ENCODE peak calls at places on chromosomes 13 and 19, in eight cellular contexts. P, X, L, B, Z, J, H and U are unnamed samples.

GRCh38 chr13:28353679-28354078 is 141.2 kb downstream of the FLT1 start:
- DNase-seq in B (no peak), L (no peak), J (no peak), P (no peak), H (no peak), X (no peak), Z (no peak), U (no peak)

GRCh38 chr19:11887618-11888531 is at the start of gene ZNF69:
- DNase-seq in P (peak; percentile 89), L (peak; percentile 20), X (peak; percentile 83), J (peak; percentile 67), Z (peak; percentile 61), B (peak; percentile 34), H (peak; percentile 68), U (peak; percentile 92)

GRCh38 chr13:76790519-76791289 is 95.5 kb downstream of the KCTD12 start:
- DNase-seq in H (no peak), J (no peak), B (no peak), P (no peak), L (no peak), Z (no peak), X (no peak), U (no peak)

GRCh38 chr13:99746857-99747710 is 224.5 kb downstream of the ZIC5 start:
- DNase-seq in P (peak; percentile 93), B (no peak), H (no peak), Z (no peak), X (no peak), L (no peak), J (no peak), U (no peak)

GRCh38 chr13:21674271-21675009 is 3.6 kb downstream of the FGF9 start:
- DNase-seq in J (no peak), P (peak; percentile 39), L (no peak), Z (peak; percentile 26), X (peak; percentile 55), H (peak; percentile 45), B (peak; percentile 33), U (no peak)

GRCh38 chr19:55095260-55096060 is 19.8 kb downstream of the EPS8L1 start:
- DNase-seq in L (no peak), Z (no peak), H (no peak), B (no peak), J (peak; percentile 96), P (no peak), X (no peak), U (no peak)

GRCh38 chr13:37446503-37446902 is 152.1 kb downstream of the POSTN start:
- DNase-seq in J (peak; percentile 10), P (no peak), Z (no peak), H (no peak), L (no peak), X (no peak), B (no peak), U (peak; percentile 72)

GRCh38 chr19:1470864-1471513 is 8.0 kb downstream of the C19orf25 start:
- DNase-seq in L (no peak), X (no peak), H (no peak), B (no peak), J (no peak), Z (peak; percentile 38), P (peak; percentile 74), U (no peak)

GRCh38 chr13:75705395-75705794 is 69.3 kb downstream of the LMO7 start:
- DNase-seq in J (no peak), X (no peak), H (no peak), Z (no peak), L (no peak), B (peak; percentile 55), P (no peak), U (no peak)

GRCh38 chr13:46679369-46680180 is 117.4 kb downstream of the ESD start:
- DNase-seq in Z (peak; percentile 20), B (peak; percentile 62), P (no peak), X (no peak), L (no peak), H (peak; percentile 41), J (no peak), U (no peak)

GRCh38 chr13:42487221-42487620 is 86.7 kb upstream of the TNFSF11 start:
- DNase-seq in L (no peak), X (no peak), J (no peak), P (no peak), H (no peak), B (no peak), Z (no peak), U (no peak)

GRCh38 chr13:114071441-114071840 is 61.0 kb downstream of the RASA3 start:
- DNase-seq in H (no peak), J (no peak), P (peak; percentile 85), B (no peak), L (no peak), Z (no peak), X (no peak), U (no peak)

GRCh38 chr19:5683177-5683886 is 2.5 kb downstream of the HSD11B1L start:
- DNase-seq in Z (no peak), X (no peak), J (no peak), H (no peak), L (no peak), B (no peak), P (no peak), U (no peak)

GRCh38 chr13:47628666-47629065 is 372.4 kb downstream of the SUCLA2 start:
- DNase-seq in P (no peak), X (no peak), L (no peak), Z (no peak), B (no peak), H (no peak), J (peak; percentile 2), U (no peak)

GRCh38 chr13:29464105-29464679 is 131.3 kb downstream of the SLC7A1 start:
- DNase-seq in P (no peak), J (no peak), H (no peak), X (no peak), L (no peak), B (no peak), Z (no peak), U (no peak)

GRCh38 chr13:87235621-87236020 is 435.6 kb upstream of the SLITRK5 start:
- DNase-seq in J (no peak), X (no peak), Z (no peak), B (no peak), L (no peak), H (no peak), P (no peak), U (no peak)

GRCh38 chr13:26253262-26253786 is 605 bp upstream of the CDK8 start:
- DNase-seq in J (no peak), P (no peak), X (no peak), Z (no peak), L (no peak), H (no peak), B (no peak), U (no peak)

GRCh38 chr19:33749619-33750175 is 47.0 kb upstream of the KCTD15 start:
- DNase-seq in B (no peak), P (no peak), J (no peak), Z (no peak), X (no peak), L (no peak), H (no peak), U (no peak)

GRCh38 chr13:49645451-49645850 is 17.1 kb downstream of the ARL11 start:
- DNase-seq in P (no peak), B (peak; percentile 7), L (no peak), Z (no peak), H (no peak), J (no peak), X (no peak), U (no peak)

GRCh38 chr13:99196466-99197256 is 4.0 kb upstream of the UBAC2 start:
- DNase-seq in L (no peak), P (no peak), J (no peak), Z (no peak), X (no peak), B (peak; percentile 62), H (no peak), U (no peak)

GRCh38 chr19:46786236-46787039 is 2.0 kb downstream of the SLC1A5 start:
- DNase-seq in B (peak; percentile 91), P (peak; percentile 33), X (peak; percentile 81), L (peak; percentile 72), Z (peak; percentile 93), H (peak; percentile 89), J (peak; percentile 60), U (peak; percentile 89)

GRCh38 chr13:40275636-40276035 is 390.8 kb downstream of the FOXO1 start:
- DNase-seq in X (no peak), B (no peak), H (no peak), P (no peak), Z (no peak), J (no peak), L (no peak), U (no peak)

GRCh38 chr13:93496985-93497673 is 270.5 kb downstream of the GPC6 start:
- DNase-seq in H (no peak), P (no peak), X (no peak), Z (no peak), J (no peak), B (no peak), L (no peak), U (no peak)

GRCh38 chr13:47136659-47136975 is 239.8 kb upstream of the HTR2A start:
- DNase-seq in H (no peak), Z (no peak), P (no peak), B (no peak), X (no peak), L (no peak), J (no peak), U (no peak)

GRCh38 chr19:49432141-49433073 is 7.2 kb downstream of the GFY start:
- DNase-seq in Z (no peak), J (no peak), X (no peak), H (no peak), L (no peak), P (no peak), B (peak; percentile 43), U (no peak)

GRCh38 chr19:33085570-33086128 is 4.7 kb downstream of the GPATCH1 start:
- DNase-seq in H (no peak), B (no peak), J (no peak), X (no peak), L (no peak), P (no peak), Z (no peak), U (no peak)

GRCh38 chr19:52941941-52942370 is 18.7 kb upstream of the ZNF888 start:
- DNase-seq in P (no peak), J (no peak), X (no peak), Z (peak; percentile 20), B (peak; percentile 26), H (peak; percentile 26), L (no peak), U (no peak)

GRCh38 chr13:28719656-28720055 is 886 bp upstream of the SLC46A3 start:
- DNase-seq in X (no peak), J (no peak), P (no peak), L (no peak), Z (no peak), B (no peak), H (no peak), U (no peak)

GRCh38 chr19:7916137-7916907 is 1.7 kb downstream of the TGFBR3L start:
- DNase-seq in B (peak; percentile 75), L (peak; percentile 40), H (peak; percentile 76), Z (peak; percentile 69), P (no peak), J (no peak), X (no peak), U (no peak)

GRCh38 chr19:15788594-15789270 is 1.3 kb downstream of the OR10H5 start:
- DNase-seq in Z (no peak), B (no peak), J (no peak), H (no peak), L (no peak), X (no peak), P (no peak), U (no peak)

GRCh38 chr19:41745761-41746160 is 9.6 kb upstream of the CEACAM6 start:
- DNase-seq in X (no peak), Z (no peak), H (no peak), P (no peak), L (no peak), J (no peak), B (no peak), U (no peak)

GRCh38 chr19:51034704-51035103 is at the start of gene KLK12:
- DNase-seq in X (no peak), H (no peak), Z (no peak), B (no peak), L (no peak), P (no peak), J (no peak), U (no peak)

GRCh38 chr19:22595918-22596341 is 38.2 kb upstream of the ZNF492 start:
- DNase-seq in J (no peak), P (no peak), Z (no peak), H (no peak), X (no peak), B (no peak), L (no peak), U (peak; percentile 52)

GRCh38 chr19:35777411-35777841 is 2.1 kb downstream of the ARHGAP33 start:
- DNase-seq in L (no peak), H (no peak), P (no peak), X (no peak), B (no peak), Z (no peak), J (no peak), U (no peak)